ENCODE peak calls at places on chromosomes 2 and 18, in six cellular contexts. J, V, T, M, I and K are unnamed samples. For H3K9me3, the result is how much of the 10 kb centered on the place peaks cover.

GRCh38 chr2:19746611-19747309 is 155.0 kb downstream of the TTC32 start:
- DNase-seq in J (peak), V (peak), T (peak), M (peak), I (peak), K (no peak)

GRCh38 chr2:145501920-145502319 is 982.0 kb upstream of the ZEB2 start:
- DNase-seq in J (no peak), V (no peak), T (no peak), M (no peak), I (no peak), K (no peak)

GRCh38 chr2:239957681-239958181 is 67.4 kb downstream of the NDUFA10 start:
- DNase-seq in J (no peak), V (no peak), T (no peak), M (no peak), I (no peak), K (no peak)

GRCh38 chr2:172046080-172046678 is 39.1 kb upstream of the DLX1 start:
- DNase-seq in J (no peak), V (no peak), T (peak), M (no peak), I (peak), K (no peak)

GRCh38 chr2:66729391-66729790 is 294.5 kb downstream of the MEIS1 start:
- DNase-seq in J (no peak), V (no peak), T (no peak), M (no peak), I (no peak), K (no peak)

GRCh38 chr18:40055262-40055661 is 1899.8 kb upstream of the PIK3C3 start:
- DNase-seq in J (no peak), V (no peak), T (no peak), M (no peak), I (no peak), K (no peak)

GRCh38 chr2:150410809-150411208 is 76.7 kb downstream of the RND3 start:
- DNase-seq in J (peak), V (peak), T (no peak), M (peak), I (no peak), K (no peak)

GRCh38 chr18:36194719-36195315 is 7.5 kb downstream of the MOCOS start:
- DNase-seq in J (no peak), V (no peak), T (no peak), M (no peak), I (no peak), K (no peak)

DNA sequence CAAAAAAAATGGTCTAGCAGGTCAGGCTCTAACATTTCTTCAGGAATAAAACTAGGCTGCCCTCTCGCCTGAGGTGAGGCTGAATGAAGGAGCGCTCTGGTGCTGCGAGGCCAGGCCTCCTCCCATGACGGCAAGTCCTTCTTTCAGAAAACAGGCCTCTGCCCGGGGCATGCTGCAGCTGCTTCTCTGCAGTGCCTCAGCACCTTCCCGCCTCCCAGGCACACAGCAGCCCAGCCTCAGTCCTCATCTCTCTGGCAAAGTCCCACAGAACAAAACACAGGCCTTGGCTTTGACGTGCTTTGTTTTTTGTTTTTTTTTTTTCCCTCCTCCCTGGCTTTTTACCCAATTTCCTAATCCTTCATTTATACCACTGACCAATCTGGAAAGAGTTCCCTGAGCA is 74.8 kb downstream of the BCL11A start:
- DNase-seq in J (no peak), V (no peak), T (no peak), M (no peak), I (no peak), K (no peak)
- H3K9me3 ChIP-seq in J (under half), V (under half), T (under half), M (under half), I (under half), K (under half)

GRCh38 chr2:76307495-76307894 is 596.8 kb upstream of the GCFC2 start:
- DNase-seq in J (no peak), V (no peak), T (no peak), M (no peak), I (no peak), K (no peak)
- H3K9me3 ChIP-seq in J (under half), V (under half), T (under half), M (under half), I (under half), K (under half)

GRCh38 chr2:4152051-4152450 is 448.7 kb downstream of the DCDC2C start:
- DNase-seq in J (no peak), V (no peak), T (peak), M (no peak), I (no peak), K (no peak)
- H3K9me3 ChIP-seq in J (under half), V (under half), T (under half), M (under half), I (under half), K (under half)

GRCh38 chr18:9293948-9294347 is 40.6 kb upstream of the TWSG1 start:
- DNase-seq in J (no peak), V (no peak), T (no peak), M (no peak), I (no peak), K (no peak)
- H3K9me3 ChIP-seq in J (under half), V (under half), T (under half), M (under half), I (under half), K (under half)

GRCh38 chr18:78766651-78767533 is 212.7 kb upstream of the SALL3 start:
- DNase-seq in J (no peak), V (no peak), T (no peak), M (no peak), I (no peak), K (no peak)
- H3K9me3 ChIP-seq in J (under half), V (under half), T (under half), M (under half), I (under half), K (under half)

GRCh38 chr2:77831878-77832277 is 309.7 kb upstream of the LRRTM4 start:
- DNase-seq in J (no peak), V (no peak), T (no peak), M (no peak), I (no peak), K (no peak)

GRCh38 chr2:77834360-77835002 is 312.3 kb upstream of the LRRTM4 start:
- DNase-seq in J (peak), V (no peak), T (no peak), M (no peak), I (no peak), K (no peak)

GRCh38 chr2:77831471-77831870 is 309.3 kb upstream of the LRRTM4 start:
- DNase-seq in J (no peak), V (no peak), T (no peak), M (no peak), I (no peak), K (no peak)

DNA sequence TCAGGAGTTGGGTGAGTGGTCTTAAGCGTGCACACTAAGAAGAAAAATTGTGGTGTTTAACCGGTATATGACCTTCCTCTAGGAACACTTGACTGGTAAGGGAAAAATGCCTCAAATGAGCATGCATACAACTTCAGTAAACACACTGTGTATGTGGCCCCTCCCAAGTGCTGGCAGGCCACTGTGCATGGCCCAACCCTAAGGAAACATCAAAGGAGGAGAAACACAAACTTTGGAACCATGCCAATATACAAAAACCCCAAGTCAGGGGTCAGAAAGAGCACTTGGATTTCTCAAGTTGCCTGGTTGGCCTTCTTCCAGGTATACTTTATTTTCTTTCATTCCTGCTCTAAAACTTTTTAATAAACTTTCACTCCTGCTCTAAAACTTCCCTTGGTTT is 308.9 kb upstream of the LRRTM4 start:
- DNase-seq in J (no peak), V (no peak), T (no peak), M (no peak), I (no peak), K (no peak)
- H3K9me3 ChIP-seq in J (under half), V (under half), T (under half), M (under half), I (under half), K (under half)

GRCh38 chr18:56052202-56052601 is 464.2 kb upstream of the TCF4 start:
- DNase-seq in J (no peak), V (no peak), T (no peak), M (no peak), I (no peak), K (no peak)
- H3K9me3 ChIP-seq in J (under half), V (under half), T (under half), M (under half), I (under half), K (under half)

GRCh38 chr2:1995987-1996386 is 251.7 kb upstream of the PXDN start:
- DNase-seq in J (no peak), V (no peak), T (no peak), M (no peak), I (no peak), K (no peak)

GRCh38 chr2:1997976-1998375 is 253.7 kb upstream of the PXDN start:
- DNase-seq in J (no peak), V (no peak), T (no peak), M (no peak), I (no peak), K (no peak)

GRCh38 chr2:1995584-1995983 is 251.3 kb upstream of the PXDN start:
- DNase-seq in J (no peak), V (no peak), T (no peak), M (no peak), I (no peak), K (no peak)

GRCh38 chr2:1995086-1995485 is 250.8 kb upstream of the PXDN start:
- DNase-seq in J (no peak), V (no peak), T (no peak), M (no peak), I (no peak), K (no peak)

GRCh38 chr2:1997409-1997808 is 253.1 kb upstream of the PXDN start:
- DNase-seq in J (no peak), V (no peak), T (no peak), M (no peak), I (no peak), K (no peak)
- H3K9me3 ChIP-seq in J (under half), V (under half), T (under half), M (under half), I (under half), K (under half)